ENCODE peak calls at places on chromosomes 7 and 10, in four cellular contexts. Q is HepG2, J is K562, G is GM12878. V is an unnamed sample.

GRCh38 chr10:64271508-64271907 is 750.3 kb downstream of the REEP3 start:
- DNase-seq in J (no peak), G (no peak), Q (no peak), V (no peak)

GRCh38 chr10:128144547-128144946 is 18.3 kb upstream of the MKI67 start:
- DNase-seq in G (no peak), Q (no peak), J (no peak), V (no peak)

GRCh38 chr7:40717242-40717641 is 582.4 kb downstream of the SUGCT start:
- DNase-seq in Q (peak; percentile 25), J (no peak), G (no peak), V (peak; percentile 65)

GRCh38 chr7:32228601-32229000 is 158.4 kb upstream of the PDE1C start:
- DNase-seq in G (no peak), J (no peak), Q (no peak), V (no peak)

GRCh38 chr7:154638286-154638685 is 364.6 kb downstream of the PAXIP1 start:
- DNase-seq in G (no peak), J (no peak), Q (no peak), V (no peak)

GRCh38 chr7:43648725-43649406 is 66.0 kb downstream of the STK17A start:
- DNase-seq in Q (no peak), G (peak; percentile 97), J (no peak), V (no peak)

GRCh38 chr10:113021268-113022028 is 71.4 kb downstream of the TCF7L2 start:
- DNase-seq in Q (no peak), J (no peak), G (no peak), V (no peak)

GRCh38 chr7:87518735-87519134 is 43.3 kb upstream of the ABCB4 start:
- DNase-seq in Q (no peak), J (no peak), G (no peak), V (no peak)

GRCh38 chr7:10412426-10413019 is 561.1 kb upstream of the PHF14 start:
- DNase-seq in Q (peak; percentile 30), J (peak; percentile 36), G (no peak), V (peak; percentile 18)

GRCh38 chr10:60140681-60141632 is 234.6 kb upstream of the CCDC6 start:
- DNase-seq in J (peak; percentile 71), Q (peak; percentile 2), G (no peak), V (peak; percentile 69)

GRCh38 chr10:83108565-83109333 is 1030.6 kb upstream of the GHITM start:
- DNase-seq in J (no peak), Q (no peak), G (no peak), V (no peak)

GRCh38 chr10:117518246-117518645 is 24.3 kb upstream of the EMX2 start:
- DNase-seq in J (no peak), Q (no peak), G (no peak), V (no peak)

GRCh38 chr7:135962802-135963201 is 14.4 kb downstream of the MTPN start:
- DNase-seq in Q (peak; percentile 11), G (no peak), J (no peak), V (no peak)

GRCh38 chr10:97701438-97702064 is 12.0 kb upstream of the MARVELD1 start:
- DNase-seq in Q (peak; percentile 70), J (peak; percentile 70), G (no peak), V (peak; percentile 89)

GRCh38 chr7:40545739-40546138 is 410.9 kb downstream of the SUGCT start:
- DNase-seq in Q (no peak), J (no peak), G (no peak), V (no peak)

GRCh38 chr7:7190142-7190541 is 7.8 kb downstream of the C1GALT1 start:
- DNase-seq in G (no peak), J (peak; percentile 7), Q (no peak), V (no peak)

GRCh38 chr7:7191137-7191536 is 8.8 kb downstream of the C1GALT1 start:
- DNase-seq in J (no peak), Q (no peak), G (no peak), V (no peak)

GRCh38 chr7:7188091-7188490 is 5.7 kb downstream of the C1GALT1 start:
- DNase-seq in Q (no peak), G (no peak), J (no peak), V (no peak)

GRCh38 chr7:7185382-7185989 is 3.1 kb downstream of the C1GALT1 start:
- DNase-seq in Q (no peak), G (no peak), J (no peak), V (no peak)

DNA sequence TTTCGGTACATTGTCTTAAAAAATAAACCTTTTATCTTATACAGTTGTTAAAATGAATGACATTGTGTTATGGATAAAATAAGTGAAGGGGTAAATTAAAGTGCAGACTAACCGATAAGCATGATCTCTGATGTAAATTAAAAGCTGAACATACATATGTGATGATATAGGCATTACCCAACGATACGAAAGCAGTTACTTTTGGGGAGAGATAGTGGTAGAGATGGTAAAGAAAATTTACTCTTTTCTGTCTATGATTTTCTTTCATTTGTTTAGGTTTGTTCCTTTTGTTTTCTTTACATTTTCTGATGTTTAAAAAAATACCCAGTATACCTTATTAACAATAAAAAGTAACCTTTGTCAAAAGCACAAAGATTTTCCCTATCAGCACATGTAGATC is 6.4 kb downstream of the C1GALT1 start:
- DNase-seq in Q (no peak), J (no peak), G (no peak), V (no peak)
- TF ChIP-seq TARDBP in Q (no peak), J (no peak), G (no peak), V (no peak)

GRCh38 chr7:17770710-17771375 is 169.5 kb downstream of the SNX13 start:
- DNase-seq in G (no peak), Q (no peak), J (no peak), V (no peak)

GRCh38 chr7:17771901-17772408 is 168.3 kb downstream of the SNX13 start:
- DNase-seq in J (no peak), Q (no peak), G (no peak), V (no peak)

GRCh38 chr7:17772581-17773288 is 167.6 kb downstream of the SNX13 start:
- DNase-seq in Q (peak; percentile 5), G (no peak), J (no peak), V (no peak)

GRCh38 chr7:17773289-17773626 is 167.0 kb downstream of the SNX13 start:
- DNase-seq in G (no peak), Q (peak; percentile 70), J (no peak), V (no peak)

DNA sequence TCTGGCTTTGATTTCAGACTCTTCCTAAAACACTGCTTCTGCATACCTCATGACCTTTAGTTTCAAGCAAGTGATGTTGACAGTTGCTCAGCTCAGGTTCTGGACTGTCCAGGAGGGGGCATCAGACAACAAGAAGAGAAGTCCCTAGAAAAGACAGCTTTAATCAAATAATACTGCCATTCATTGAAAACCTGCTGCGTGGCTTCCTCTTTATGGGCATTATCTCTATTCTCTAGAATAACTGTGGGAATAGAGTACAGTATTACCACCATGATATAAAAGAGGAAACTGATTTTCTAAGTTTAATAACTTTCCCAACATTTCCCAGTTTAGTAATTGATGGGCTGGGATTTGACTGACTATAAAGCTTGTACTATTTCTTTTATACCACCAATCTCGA is 170.4 kb downstream of the SNX13 start:
- DNase-seq in G (no peak), J (peak; percentile 40), Q (peak; percentile 69), V (peak; percentile 53)
- TF ChIP-seq FOXK2 in G (no peak), J (peak; percentile 34), Q (no peak), V (no peak)

GRCh38 chr10:76178561-76179292 is 747.3 kb downstream of the LRMDA start:
- DNase-seq in Q (no peak), G (no peak), J (no peak), V (no peak)
- TF ChIP-seq TARDBP in Q (no peak), G (no peak), J (no peak), V (no peak)

DNA sequence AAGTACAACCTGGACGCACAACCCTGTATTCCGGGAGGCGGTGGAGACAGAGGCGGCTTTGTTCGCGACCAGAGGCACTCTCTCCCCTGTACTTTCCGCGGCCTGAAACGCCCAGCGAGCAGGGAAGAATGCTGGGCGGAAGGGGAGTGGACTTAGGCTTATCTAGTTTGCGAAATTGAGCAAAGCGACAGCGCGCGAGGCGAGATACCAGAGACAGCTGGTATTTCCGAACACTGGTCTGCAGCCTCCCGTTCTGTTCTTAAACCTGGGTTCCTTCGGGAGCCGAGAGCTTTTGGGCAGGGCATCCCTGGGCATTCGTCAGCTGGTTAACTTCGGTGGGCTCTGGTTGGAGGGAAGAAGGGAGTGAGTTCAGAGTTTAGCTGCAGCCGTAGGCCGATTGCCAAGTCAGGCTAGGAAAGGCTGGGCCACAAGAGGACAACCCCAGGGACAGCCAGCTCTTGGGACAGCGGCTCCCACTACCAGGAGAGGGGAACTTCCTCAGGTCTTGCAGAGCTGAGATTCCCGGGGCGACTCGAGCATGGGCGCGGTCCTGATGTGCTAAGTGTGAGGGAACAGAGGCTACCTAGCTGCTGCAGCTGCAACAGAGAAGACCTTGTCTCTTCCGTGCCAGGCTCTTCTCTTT is 3.9 kb downstream of the HMX3 start:
- DNase-seq in G (no peak), Q (peak; percentile 93), J (peak; percentile 63), V (no peak)
- TF ChIP-seq FOXK2 in G (no peak), Q (no peak), J (no peak), V (no peak)

GRCh38 chr10:76080991-76081390 is 649.6 kb downstream of the LRMDA start:
- DNase-seq in Q (no peak), G (no peak), J (no peak), V (no peak)

GRCh38 chr10:76080406-76080805 is 649.0 kb downstream of the LRMDA start:
- DNase-seq in G (no peak), J (no peak), Q (no peak), V (no peak)

GRCh38 chr10:76085002-76085401 is 653.6 kb downstream of the LRMDA start:
- DNase-seq in G (no peak), J (no peak), Q (no peak), V (no peak)

GRCh38 chr10:76082956-76083355 is 651.5 kb downstream of the LRMDA start:
- DNase-seq in J (no peak), G (no peak), Q (no peak), V (no peak)

DNA sequence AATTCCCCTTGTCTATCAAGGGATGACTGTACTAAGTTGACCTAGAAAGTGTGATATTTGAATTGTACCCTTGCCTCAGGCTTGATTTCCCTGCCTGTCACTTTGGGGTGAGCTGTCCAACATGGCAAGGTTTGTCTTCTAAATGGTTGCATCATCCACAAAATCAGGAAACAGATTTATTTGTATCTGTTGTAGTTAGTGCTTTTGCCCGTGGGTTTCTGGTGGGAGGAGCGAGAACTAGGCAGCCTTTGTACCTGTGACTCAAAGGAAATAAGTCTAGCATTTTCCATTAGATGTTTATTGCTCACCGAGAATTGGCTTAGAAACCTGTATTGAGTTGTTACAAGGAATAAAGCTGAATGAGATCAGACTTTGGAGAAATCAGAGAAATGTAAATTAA is 650.8 kb downstream of the LRMDA start:
- DNase-seq in G (no peak), J (no peak), Q (no peak), V (no peak)
- TF ChIP-seq TARDBP in G (no peak), J (no peak), Q (no peak), V (no peak)

DNA sequence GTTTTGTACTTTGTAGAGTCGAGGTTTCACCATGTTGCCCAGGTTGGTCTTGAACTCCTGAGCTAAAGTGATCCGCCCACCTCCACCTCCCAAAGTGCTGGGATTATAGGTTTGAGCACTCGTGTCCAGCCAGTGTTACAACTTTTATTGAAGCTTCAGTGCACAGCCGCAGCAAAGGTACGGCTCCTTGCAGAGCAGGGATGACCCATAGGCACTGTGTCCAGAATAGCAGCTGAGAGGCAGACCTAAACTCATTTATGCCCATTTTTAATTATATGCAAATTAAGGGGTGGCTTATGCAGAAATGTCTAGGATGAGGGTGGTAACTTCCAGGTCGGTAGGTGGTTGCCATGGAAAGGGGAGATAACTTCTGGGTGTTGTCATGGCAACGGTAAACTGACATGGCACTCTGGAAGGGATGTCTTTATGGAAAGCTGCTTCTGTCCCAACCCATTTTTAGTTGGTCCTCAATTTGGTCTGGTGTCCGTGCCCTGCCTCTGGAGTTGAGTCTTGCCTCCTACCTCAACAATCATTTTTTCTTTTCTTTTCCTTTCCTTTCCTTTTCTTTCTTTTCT is 22.7 kb downstream of the NYAP1 start:
- DNase-seq in G (no peak), J (peak; percentile 54), Q (peak; percentile 50), V (no peak)
- TF ChIP-seq FOXK2 in G (no peak), J (no peak), Q (no peak), V (no peak)

V was measured in HEK293T.